ENCODE peak calls at places on chromosomes 11 and 22, in four cellular contexts. G is HFF-Myc, Z is activated B cell treated with CpG ODN at 0.5 μM for 24 hours, C is ascending aorta. H is an unnamed sample.

GRCh38 chr11:108197351-108197750 is 25.1 kb downstream of the NPAT start:
- DNase-seq in C (no peak), Z (no peak), G (no peak), H (no peak)

GRCh38 chr22:34099278-34099677 is 179.0 kb upstream of the LARGE1 start:
- DNase-seq in Z (no peak), G (no peak), C (no peak), H (no peak)

GRCh38 chr11:8597182-8597581 is 3.2 kb upstream of the STK33 start:
- DNase-seq in C (no peak), Z (no peak), G (no peak), H (no peak)

GRCh38 chr11:65476632-65477270 is 22.1 kb upstream of the MALAT1 start:
- DNase-seq in G (no peak), C (no peak), Z (no peak), H (no peak)

GRCh38 chr11:129211397-129211796 is 19.3 kb upstream of the ARHGAP32 start:
- DNase-seq in C (no peak), G (no peak), Z (no peak), H (no peak)

GRCh38 chr22:44146088-44146861 is 34.5 kb upstream of the PARVG start:
- DNase-seq in G (no peak), Z (no peak), C (no peak), H (no peak)

GRCh38 chr11:10518123-10518522 is 22.9 kb downstream of the RNF141 start:
- DNase-seq in G (no peak), Z (no peak), C (no peak), H (no peak)

GRCh38 chr22:23682827-23683355 is 7.9 kb upstream of the RGL4 start:
- DNase-seq in C (no peak), G (no peak), Z (no peak), H (no peak)

GRCh38 chr11:93740031-93740801 is 1.1 kb downstream of the TAF1D start:
- DNase-seq in C (no peak), G (no peak), Z (no peak), H (no peak)

GRCh38 chr22:49481651-49482399 is 345.8 kb downstream of the BRD1 start:
- DNase-seq in C (no peak), Z (no peak), G (no peak), H (no peak)

GRCh38 chr11:31421840-31422239 is 52.2 kb downstream of the DNAJC24 start:
- DNase-seq in G (no peak), Z (no peak), C (no peak), H (no peak)

GRCh38 chr11:45280449-45280848 is 5.7 kb downstream of the SYT13 start:
- DNase-seq in C (no peak), Z (no peak), G (no peak), H (no peak)

GRCh38 chr11:107496011-107496410 is 38.4 kb upstream of the CWF19L2 start:
- DNase-seq in C (no peak), Z (no peak), G (peak; percentile 14), H (no peak)

GRCh38 chr11:103682318-103683184 is 353.9 kb upstream of the DDI1 start:
- DNase-seq in Z (peak; percentile 21), C (peak; percentile 9), G (peak; percentile 57), H (peak; percentile 21)

GRCh38 chr11:10651579-10652361 is 41.8 kb downstream of the IRAG1 start:
- DNase-seq in Z (no peak), G (no peak), C (no peak), H (no peak)

GRCh38 chr22:38017272-38017920 is 33.0 kb upstream of the SOX10 start:
- DNase-seq in Z (no peak), G (peak; percentile 35), C (no peak), H (no peak)

GRCh38 chr11:17014321-17014773 is at the start of gene PLEKHA7:
- DNase-seq in G (no peak), C (no peak), Z (no peak), H (no peak)

GRCh38 chr11:17277024-17277584 is 565 bp downstream of the NUCB2 start:
- DNase-seq in C (no peak), G (no peak), Z (no peak), H (no peak)

GRCh38 chr11:32569313-32569881 is 14.2 kb upstream of the EIF3M start:
- DNase-seq in Z (no peak), C (no peak), G (no peak), H (no peak)

GRCh38 chr11:68963779-68964178 is 17.0 kb downstream of the MRGPRD start:
- DNase-seq in Z (no peak), C (no peak), G (no peak), H (no peak)

GRCh38 chr11:44464741-44465140 is 100.7 kb upstream of the CD82 start:
- DNase-seq in Z (no peak), G (no peak), C (no peak), H (no peak)

GRCh38 chr11:64919627-64920026 is 2.6 kb upstream of the ATG2A start:
- DNase-seq in C (no peak), G (no peak), Z (no peak), H (no peak)

GRCh38 chr22:41995211-41995610 is 3.4 kb upstream of the WBP2NL start:
- DNase-seq in C (no peak), G (no peak), Z (no peak), H (no peak)

GRCh38 chr11:131385763-131386394 is 15.5 kb downstream of the NTM start:
- DNase-seq in G (no peak), C (no peak), Z (no peak), H (no peak)

GRCh38 chr11:72741849-72742521 is 10.2 kb downstream of the ARAP1 start:
- DNase-seq in C (no peak), Z (no peak), G (no peak), H (no peak)

GRCh38 chr11:95257596-95257995 is 26.6 kb upstream of the SESN3 start:
- DNase-seq in Z (no peak), C (no peak), G (no peak), H (no peak)

GRCh38 chr11:70497536-70498075 is 99.3 kb downstream of the CTTN start:
- DNase-seq in C (no peak), Z (no peak), G (no peak), H (no peak)

GRCh38 chr22:31241936-31242335 is 29.8 kb downstream of the LIMK2 start:
- DNase-seq in Z (no peak), C (no peak), G (no peak), H (no peak)

GRCh38 chr11:8090756-8091155 is 9.7 kb downstream of the TUB start:
- DNase-seq in C (no peak), Z (no peak), G (no peak), H (peak; percentile 49)

GRCh38 chr11:107549253-107549953 is 16.1 kb downstream of the ALKBH8 start:
- DNase-seq in Z (no peak), C (no peak), G (peak; percentile 33), H (no peak)

GRCh38 chr22:38422615-38423511 is 32.1 kb downstream of the KCNJ4 start:
- DNase-seq in C (no peak), Z (no peak), G (no peak), H (peak; percentile 54)

GRCh38 chr11:70620510-70621184 is 222.3 kb downstream of the CTTN start:
- DNase-seq in Z (no peak), G (no peak), C (no peak), H (no peak)

DNA sequence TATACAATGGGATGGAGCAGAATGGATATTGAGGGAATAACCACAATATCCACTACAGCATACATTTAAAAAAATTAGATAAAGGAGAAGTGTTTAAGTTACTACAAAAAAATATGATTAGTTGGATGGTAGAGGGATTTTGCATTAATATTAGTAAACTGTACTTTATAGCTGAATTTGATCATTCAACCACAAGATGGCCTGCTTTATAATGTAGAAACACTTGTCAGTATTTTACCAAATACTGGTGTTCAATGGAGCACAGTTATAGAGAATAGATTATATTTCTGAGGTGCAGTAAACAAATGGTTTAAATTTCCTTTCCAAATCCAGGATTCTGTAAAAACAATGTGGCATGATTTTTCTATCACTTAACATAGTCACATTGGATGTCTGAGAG is 818.8 kb upstream of the CHORDC1 start:
- DNase-seq in Z (no peak), C (no peak), G (no peak), H (no peak)
- TF ChIP-seq CTCF in Z (no peak), C (no peak), G (no peak), H (no peak)

GRCh38 chr11:33735426-33736147 is 636 bp downstream of the CD59 start:
- DNase-seq in C (no peak), G (no peak), Z (peak; percentile 52), H (peak; percentile 42)

GRCh38 chr11:33735166-33735425 is 1.1 kb downstream of the CD59 start:
- DNase-seq in G (no peak), C (no peak), Z (no peak), H (no peak)

GRCh38 chr11:33737362-33737821 is 1.2 kb upstream of the CD59 start:
- DNase-seq in Z (no peak), C (no peak), G (no peak), H (no peak)

GRCh38 chr11:33734441-33735165 is 1.6 kb downstream of the CD59 start:
- DNase-seq in C (no peak), Z (no peak), G (no peak), H (no peak)

DNA sequence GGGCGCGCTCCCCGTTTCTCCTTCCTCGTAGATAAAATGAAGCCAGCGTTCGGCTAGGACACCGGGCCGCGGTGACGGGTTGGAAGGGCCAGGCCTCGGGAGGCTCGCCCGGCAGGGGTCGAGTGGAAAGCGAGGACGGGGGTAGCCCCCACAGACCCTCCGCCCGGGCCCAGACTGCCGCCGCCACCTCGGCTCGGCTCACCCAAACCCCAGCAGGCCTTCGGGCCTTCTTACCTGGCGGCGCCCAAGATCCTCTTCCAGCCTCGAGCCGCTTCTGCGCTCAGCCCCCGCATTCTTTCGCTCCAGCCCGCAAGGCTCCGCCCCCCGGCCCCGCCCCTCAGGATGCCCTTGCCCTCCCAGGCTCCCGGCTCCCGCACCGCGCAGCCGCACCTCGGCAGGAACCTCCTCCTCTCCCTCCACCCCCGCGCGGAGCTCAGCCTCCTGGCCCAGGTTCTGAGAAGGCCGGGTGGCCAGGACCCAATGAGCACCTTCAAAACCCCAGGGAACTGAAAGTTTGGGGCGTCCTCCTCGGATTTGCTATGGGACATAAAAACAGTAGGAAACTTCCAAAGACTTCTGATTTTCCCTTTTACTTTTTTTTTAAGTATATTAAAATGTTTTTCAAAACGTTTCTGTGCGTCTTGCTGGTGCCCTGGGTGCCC is at the start of gene CD59:
- DNase-seq in G (no peak), C (peak; percentile 84), Z (peak; percentile 82), H (peak; percentile 96)
- TF ChIP-seq CTCF in G (no peak), C (no peak), Z (no peak), H (no peak)

GRCh38 chr11:84958295-84958694 is 668.8 kb downstream of the DLG2 start:
- DNase-seq in G (no peak), Z (no peak), C (no peak), H (no peak)
- TF ChIP-seq CTCF in G (no peak), Z (no peak), C (no peak), H (no peak)

DNA sequence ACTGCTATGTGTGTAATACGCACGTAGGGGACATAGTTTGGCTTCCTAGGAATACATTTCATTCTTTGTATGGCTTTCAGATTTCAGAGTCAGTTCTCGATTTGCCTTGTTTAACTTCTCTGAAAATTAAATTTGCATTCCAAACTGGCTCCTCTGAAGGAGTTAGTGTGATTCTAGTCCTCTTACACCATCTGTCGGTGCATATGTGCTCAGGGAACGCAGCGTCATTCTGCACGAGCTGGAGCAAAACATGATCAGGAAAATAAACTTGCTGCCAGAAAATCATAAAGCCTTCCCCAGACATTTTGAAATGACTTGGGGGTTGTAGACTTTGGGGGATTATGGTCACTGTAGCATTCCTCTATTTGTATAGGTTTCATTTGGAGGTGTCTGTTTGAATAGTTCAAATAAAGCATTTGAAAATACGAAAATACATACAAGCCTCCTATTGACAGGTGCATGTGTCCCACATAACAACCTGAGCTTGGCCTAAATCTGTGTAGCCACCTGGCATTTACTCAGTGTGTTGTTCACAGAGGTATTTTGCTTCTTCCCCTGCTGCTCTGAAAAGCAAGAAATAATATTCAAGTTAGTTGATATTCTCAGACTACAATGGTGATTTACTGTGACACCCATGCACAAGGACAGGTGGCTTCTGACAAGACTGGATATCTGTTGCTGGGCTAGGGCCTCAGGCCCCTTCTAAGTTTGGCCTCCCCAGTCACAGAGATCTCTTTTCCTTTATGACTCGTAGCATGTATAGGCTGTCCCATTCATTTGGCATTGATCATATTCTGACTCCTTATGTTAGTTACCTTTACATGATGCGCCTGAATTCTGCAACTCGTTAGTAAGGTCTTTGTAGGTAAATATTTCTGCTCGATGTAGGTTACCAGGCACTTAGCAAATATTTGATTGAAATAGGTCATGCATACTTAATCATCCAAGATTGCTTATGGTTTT is 81.6 kb upstream of the SORL1-AS1 start:
- DNase-seq in Z (no peak), G (no peak), C (no peak), H (no peak)
- TF ChIP-seq CTCF in Z (no peak), G (peak; percentile 61), C (peak; percentile 64), H (no peak)